ENCODE peak calls at places on chromosome 14, in eight cellular contexts. H is D721Med; B is stimulated activated CD4-positive, alpha-beta T cell treated with anti-CD3 and anti-CD28 coated beads, Interleukin-1b, Interleukin-23, amount 100 ng/mL, for 48 hours; E is activated gamma-delta T cell; G is T-helper 9 cell; W is activated T-cell treated with anti-CD3 and anti-CD28 coated beads, Interleukin-2, amount 50 U/mL, for 72 hours; K is AML-193; P is activated CD4-positive, alpha-beta T cell treated with anti-CD3 and anti-CD28 coated beads, Interleukin-2, amount 50 U/mL, for 24 hours. A is an unnamed sample.

GRCh38 chr14:104603623-104604401 is 760 bp downstream of the TMEM179 start:
- DNase-seq in P (no peak), H (no peak), W (no peak), K (no peak), G (no peak), E (no peak), B (no peak), A (no peak)

GRCh38 chr14:33711761-33712160 is 239.1 kb downstream of the EGLN3 start:
- DNase-seq in W (no peak), B (no peak), H (no peak), P (no peak), E (no peak), G (no peak), K (no peak), A (no peak)

GRCh38 chr14:88834883-88835431 is 10.5 kb downstream of the TTC8 start:
- DNase-seq in G (no peak), E (no peak), H (no peak), K (no peak), B (no peak), W (no peak), P (no peak), A (no peak)

GRCh38 chr14:100761481-100761880 is 34.8 kb downstream of the DLK1 start:
- DNase-seq in W (no peak), B (no peak), P (no peak), H (no peak), E (no peak), K (no peak), G (no peak), A (no peak)

GRCh38 chr14:93333631-93334095 is 827 bp upstream of the BTBD7 start:
- DNase-seq in P (no peak), B (no peak), H (no peak), K (no peak), G (no peak), W (no peak), E (no peak), A (no peak)

GRCh38 chr14:25090716-25091454 is 40.9 kb upstream of the STXBP6 start:
- DNase-seq in B (no peak), P (no peak), W (no peak), K (no peak), H (no peak), G (no peak), E (no peak), A (no peak)

GRCh38 chr14:69715725-69716482 is 51.0 kb upstream of the SRSF5 start:
- DNase-seq in W (no peak), G (no peak), P (no peak), K (no peak), E (no peak), B (no peak), H (no peak), A (peak)

GRCh38 chr14:29166507-29166906 is 399.9 kb downstream of the FOXG1 start:
- DNase-seq in K (no peak), E (no peak), W (no peak), P (no peak), H (no peak), G (no peak), B (no peak), A (no peak)

GRCh38 chr14:100606687-100607610 is 19.7 kb upstream of the BEGAIN start:
- DNase-seq in K (no peak), W (no peak), G (no peak), E (no peak), B (no peak), P (no peak), H (no peak), A (no peak)

GRCh38 chr14:52076334-52076733 is 7.5 kb upstream of the NID2 start:
- DNase-seq in K (no peak), E (no peak), G (no peak), P (no peak), H (no peak), W (no peak), B (no peak), A (no peak)

GRCh38 chr14:99234366-99234765 is 37.6 kb downstream of the BCL11B start:
- DNase-seq in G (no peak), H (no peak), B (no peak), E (no peak), W (no peak), K (no peak), P (no peak), A (no peak)

GRCh38 chr14:75119056-75119455 is 7.8 kb downstream of the NEK9 start:
- DNase-seq in K (no peak), P (no peak), E (no peak), B (no peak), G (no peak), W (no peak), H (no peak), A (no peak)

GRCh38 chr14:66613344-66613743 is 105.4 kb downstream of the GPHN start:
- DNase-seq in W (no peak), E (no peak), G (no peak), H (no peak), B (no peak), P (no peak), K (no peak), A (no peak)

GRCh38 chr14:93318927-93319326 is 13.9 kb downstream of the BTBD7 start:
- DNase-seq in W (no peak), G (no peak), K (no peak), P (no peak), B (no peak), H (no peak), E (no peak), A (no peak)

GRCh38 chr14:24701031-24701430 is 67.0 kb upstream of the GZMB start:
- DNase-seq in B (no peak), G (no peak), E (no peak), P (no peak), W (no peak), H (no peak), K (no peak), A (no peak)

A was measured in cerebellar nuclear complex.